ENCODE peak calls at places on chromosome 3, in eight cellular contexts. U is K562, O is upper lobe of left lung, Q is HepG2, M is breast epithelium, Z is suprapubic skin, J is HCT116, D is stomach. A is an unnamed sample.

GRCh38 chr3:80733522-80734176 is 965.9 kb upstream of the ROBO1 start:
- DNase-seq in U (peak; percentile 33), O (no peak), Q (peak; percentile 95), M (no peak), Z (no peak), J (no peak), D (peak; percentile 57), A (no peak)

GRCh38 chr3:125129512-125129962 is 73.7 kb upstream of the HEG1 start:
- DNase-seq in U (peak; percentile 19), O (peak; percentile 56), Q (peak; percentile 59), M (no peak), Z (no peak), J (no peak), D (peak; percentile 37), A (no peak)

GRCh38 chr3:117408811-117409210 is 699.2 kb downstream of the TUSC7 start:
- DNase-seq in U (no peak), O (no peak), Q (no peak), M (no peak), Z (no peak), J (no peak), D (no peak), A (no peak)

GRCh38 chr3:49476563-49476962 is 6.5 kb downstream of the DAG1 start:
- DNase-seq in U (no peak), O (no peak), Q (no peak), M (no peak), Z (no peak), J (no peak), D (no peak), A (no peak)

GRCh38 chr3:18369561-18370185 is 55.5 kb downstream of the SATB1 start:
- DNase-seq in U (no peak), O (no peak), Q (no peak), M (no peak), Z (no peak), J (no peak), D (no peak), A (no peak)

GRCh38 chr3:59143447-59143846 is 93.6 kb upstream of the CFAP20DC start:
- DNase-seq in U (no peak), O (no peak), Q (no peak), M (no peak), Z (no peak), J (peak; percentile 12), D (no peak), A (no peak)

GRCh38 chr3:152910966-152911365 is 76.0 kb downstream of the P2RY1 start:
- DNase-seq in U (no peak), O (no peak), Q (no peak), M (no peak), Z (no peak), J (no peak), D (no peak), A (no peak)

GRCh38 chr3:196193738-196194541 is 17.3 kb downstream of the ZDHHC19 start:
- DNase-seq in U (peak; percentile 57), O (peak; percentile 81), Q (no peak), M (no peak), Z (no peak), J (no peak), D (peak; percentile 90), A (peak; percentile 86)

GRCh38 chr3:147672035-147672434 is 262.9 kb downstream of the ZIC1 start:
- DNase-seq in U (no peak), O (no peak), Q (no peak), M (no peak), Z (no peak), J (no peak), D (no peak), A (no peak)

GRCh38 chr3:52443268-52443610 is 1.7 kb downstream of the SEMA3G start:
- DNase-seq in U (no peak), O (no peak), Q (no peak), M (no peak), Z (no peak), J (no peak), D (no peak), A (peak; percentile 41)

GRCh38 chr3:111963424-111963823 is 15.4 kb upstream of the ABHD10 start:
- DNase-seq in U (no peak), O (no peak), Q (no peak), M (no peak), Z (no peak), J (peak; percentile 62), D (no peak), A (no peak)

GRCh38 chr3:149352556-149352955 is 19.1 kb upstream of the TM4SF18 start:
- DNase-seq in U (peak; percentile 67), O (peak; percentile 67), Q (peak; percentile 67), M (no peak), Z (peak; percentile 66), J (peak; percentile 75), D (peak; percentile 57), A (peak; percentile 78)

GRCh38 chr3:98945006-98945626 is 43.6 kb upstream of the DCBLD2 start:
- DNase-seq in U (no peak), O (no peak), Q (no peak), M (no peak), Z (no peak), J (no peak), D (no peak), A (no peak)

GRCh38 chr3:13600950-13601691 is 52.2 kb downstream of the FBLN2 start:
- DNase-seq in U (no peak), O (no peak), Q (no peak), M (no peak), Z (no peak), J (peak; percentile 29), D (no peak), A (peak; percentile 62)

GRCh38 chr3:181623924-181624694 is 87.6 kb upstream of the SOX2 start:
- DNase-seq in U (no peak), O (no peak), Q (no peak), M (no peak), Z (no peak), J (peak; percentile 2), D (no peak), A (no peak)

GRCh38 chr3:123286308-123287023 is 84.7 kb downstream of the SEC22A start:
- DNase-seq in U (peak; percentile 71), O (no peak), Q (peak; percentile 48), M (no peak), Z (no peak), J (peak; percentile 31), D (no peak), A (no peak)

GRCh38 chr3:174409085-174409743 is 449.9 kb upstream of the NAALADL2 start:
- DNase-seq in U (no peak), O (no peak), Q (no peak), M (no peak), Z (no peak), J (no peak), D (no peak), A (no peak)

DNA sequence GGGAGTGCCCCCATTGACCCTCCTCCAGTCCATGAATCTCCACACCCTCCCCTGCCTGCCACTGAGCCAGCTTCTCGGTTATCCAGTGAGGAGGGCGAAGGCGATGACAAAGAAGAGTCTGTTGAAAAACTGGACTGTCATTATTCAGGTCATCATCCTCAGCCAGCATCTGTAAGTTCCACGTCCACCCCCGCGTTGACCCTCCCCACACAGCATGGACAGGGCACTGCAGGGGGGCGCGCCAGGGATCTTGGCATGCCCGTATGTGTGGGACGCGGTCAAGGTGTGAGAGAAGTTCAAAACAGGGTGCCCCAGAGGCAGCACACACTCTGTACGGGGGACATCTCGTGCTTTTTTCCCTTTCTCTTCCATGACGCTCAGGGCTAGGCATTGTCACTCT is 33.1 kb downstream of the PSMD6 start:
- DNase-seq in U (no peak), O (no peak), Q (no peak), M (no peak), Z (no peak), J (no peak), D (no peak), A (peak; percentile 73)
- H3K36me3 ChIP-seq in U (peaks cover 87% of the 10 kb centered on the region), O (peaks cover 65% of the 10 kb centered on the region), Q (peaks cover 33% of the 10 kb centered on the region), M (no peaks in the 10 kb centered on the region), Z (peaks cover 79% of the 10 kb centered on the region), J (peaks cover 14% of the 10 kb centered on the region), D (peaks cover 59% of the 10 kb centered on the region), A (no peaks in the 10 kb centered on the region)

GRCh38 chr3:107431298-107432012 is 54.2 kb downstream of the CCDC54 start:
- DNase-seq in U (peak; percentile 36), O (peak; percentile 70), Q (no peak), M (peak; percentile 73), Z (peak; percentile 80), J (no peak), D (peak; percentile 61), A (peak; percentile 90)
- TF ChIP-seq POLR2A in U (no peak), O (peak; percentile 36), Q (no peak), M (peak; percentile 51), Z (no peak), J (peak; percentile 63), D (no peak), A (no peak)

GRCh38 chr3:192833177-192833890 is 84.3 kb downstream of the MB21D2 start:
- DNase-seq in U (no peak), O (no peak), Q (no peak), M (no peak), Z (no peak), J (no peak), D (no peak), A (no peak)
- TF ChIP-seq POLR2AphosphoS5 in U (no peak), O (no peak), Q (no peak), M (no peak), Z (no peak), J (no peak), D (no peak), A (no peak)

DNA sequence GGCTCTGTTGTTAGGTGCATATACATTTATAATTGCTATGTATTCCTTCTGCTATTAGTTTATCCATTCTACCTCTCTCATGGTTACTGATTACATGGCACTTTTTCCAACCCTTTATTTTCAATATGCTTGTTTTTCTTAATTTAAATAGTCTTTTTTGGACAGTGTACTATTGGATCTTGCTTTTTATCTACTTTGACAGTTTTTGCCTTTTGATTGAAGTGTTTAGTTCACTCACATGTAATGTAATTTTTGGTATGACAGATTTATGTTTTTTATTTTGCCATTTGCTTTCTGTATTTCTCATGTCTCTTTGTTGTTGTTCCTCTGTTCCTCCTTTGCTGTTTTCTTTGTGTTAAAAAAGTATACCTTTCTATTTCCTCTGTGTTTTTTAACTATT is 44.5 kb downstream of the TRPC1 start:
- DNase-seq in U (no peak), O (no peak), Q (no peak), M (no peak), Z (no peak), J (no peak), D (no peak), A (no peak)
- H3K36me3 ChIP-seq in U (no peaks in the 10 kb centered on the region), O (no peaks in the 10 kb centered on the region), Q (peaks cover 1% of the 10 kb centered on the region), M (peaks cover 5% of the 10 kb centered on the region), Z (no peaks in the 10 kb centered on the region), J (no peaks in the 10 kb centered on the region), D (no peaks in the 10 kb centered on the region), A (no peaks in the 10 kb centered on the region)

GRCh38 chr3:45164056-45164455 is 17.9 kb upstream of the CDCP1 start:
- DNase-seq in U (no peak), O (no peak), Q (no peak), M (no peak), Z (no peak), J (no peak), D (no peak), A (peak; percentile 28)
- TF ChIP-seq POLR2A in U (no peak), O (no peak), Q (no peak), M (no peak), Z (no peak), J (no peak), D (no peak), A (no peak)

GRCh38 chr3:182937293-182938051 is 42.9 kb downstream of the DCUN1D1 start:
- DNase-seq in U (peak; percentile 69), O (no peak), Q (no peak), M (no peak), Z (no peak), J (no peak), D (no peak), A (no peak)
- TF ChIP-seq POLR2AphosphoS5 in U (peak; percentile 96), O (no peak), Q (no peak), M (no peak), Z (no peak), J (no peak), D (no peak), A (no peak)

A was measured in spleen.